ENCODE peak calls at places on chromosome 6, in five cellular contexts. V is activated CD8-positive, alpha-beta T cell treated with anti-CD3 and anti-CD28 coated beads for 36 hours; L is fibroblast of lung; K is neural crest cell; G is Peyer's patch. T is an unnamed sample.

GRCh38 chr6:159151266-159151855 is 17.8 kb upstream of the FNDC1 start:
- DNase-seq in V (peak; percentile 66), L (peak; percentile 39), K (peak; percentile 52), G (peak; percentile 50), T (no peak)

GRCh38 chr6:71383891-71384489 is 95.4 kb downstream of the OGFRL1 start:
- DNase-seq in V (peak; percentile 12), L (peak; percentile 49), K (peak; percentile 28), G (no peak), T (no peak)

GRCh38 chr6:36847152-36847551 is 7.9 kb upstream of the CPNE5 start:
- DNase-seq in V (no peak), L (no peak), K (no peak), G (no peak), T (no peak)

GRCh38 chr6:45714795-45715507 is 300.7 kb downstream of the CLIC5 start:
- DNase-seq in V (peak; percentile 62), L (peak; percentile 83), K (peak; percentile 44), G (peak; percentile 38), T (peak; percentile 25)

GRCh38 chr6:111478749-111479148 is 4.3 kb downstream of the REV3L start:
- DNase-seq in V (no peak), L (peak; percentile 69), K (no peak), G (no peak), T (no peak)

GRCh38 chr6:16711551-16712249 is 49.6 kb downstream of the ATXN1 start:
- DNase-seq in V (peak; percentile 58), L (no peak), K (no peak), G (no peak), T (no peak)

GRCh38 chr6:159071843-159072769 is 27.3 kb upstream of the TAGAP start:
- DNase-seq in V (no peak), L (no peak), K (no peak), G (no peak), T (no peak)

GRCh38 chr6:38673397-38674165 is 29.4 kb downstream of the GLO1 start:
- DNase-seq in V (peak; percentile 27), L (no peak), K (no peak), G (no peak), T (no peak)

GRCh38 chr6:152981989-152982767 is 663 bp downstream of the FBXO5 start:
- DNase-seq in V (peak; percentile 35), L (no peak), K (peak; percentile 13), G (no peak), T (peak; percentile 23)

GRCh38 chr6:53336070-53336469 is 12.7 kb downstream of the ELOVL5 start:
- DNase-seq in V (no peak), L (no peak), K (no peak), G (no peak), T (no peak)

GRCh38 chr6:220736-221475 is 71.4 kb upstream of the DUSP22 start:
- DNase-seq in V (peak; percentile 57), L (peak; percentile 38), K (no peak), G (no peak), T (no peak)

GRCh38 chr6:42393339-42393738 is 58.4 kb downstream of the TRERF1 start:
- DNase-seq in V (peak; percentile 33), L (no peak), K (no peak), G (no peak), T (no peak)

GRCh38 chr6:42400031-42400760 is 51.5 kb downstream of the TRERF1 start:
- DNase-seq in V (no peak), L (no peak), K (no peak), G (no peak), T (no peak)

GRCh38 chr6:42394881-42395620 is 56.7 kb downstream of the TRERF1 start:
- DNase-seq in V (peak; percentile 35), L (no peak), K (no peak), G (peak; percentile 30), T (no peak)

GRCh38 chr6:42394151-42394550 is 57.6 kb downstream of the TRERF1 start:
- DNase-seq in V (no peak), L (no peak), K (no peak), G (no peak), T (no peak)

DNA sequence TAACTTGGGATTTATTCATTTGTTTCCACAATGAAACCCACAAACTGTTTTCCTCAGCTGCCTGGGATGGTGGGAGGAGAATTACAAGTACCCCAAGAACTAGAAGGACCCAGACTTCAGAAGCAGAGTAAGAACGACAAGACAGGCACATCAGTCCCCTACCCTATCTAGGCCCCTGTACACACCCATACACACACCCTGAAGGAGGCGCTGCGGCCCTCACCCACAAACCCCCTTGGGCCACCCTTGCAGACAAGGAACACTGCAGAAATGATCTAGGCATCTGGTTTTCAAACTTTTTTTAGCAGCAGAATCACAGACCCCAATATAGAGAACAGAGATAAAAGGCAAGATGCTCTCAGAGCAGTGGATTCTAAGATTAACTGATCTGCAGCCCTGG is 55.0 kb downstream of the TRERF1 start:
- DNase-seq in V (peak; percentile 56), L (no peak), K (no peak), G (no peak), T (no peak)
- TF ChIP-seq CTCF in V (peak; percentile 19), L (no peak), K (no peak), G (no peak), T (no peak)

GRCh38 chr6:170150590-170150945 is 140.3 kb downstream of the DLL1 start:
- DNase-seq in V (no peak), L (no peak), K (no peak), G (no peak), T (no peak)
- TF ChIP-seq CTCF in V (no peak), L (no peak), K (no peak), G (no peak), T (no peak)

GRCh38 chr6:98581725-98582124 is 252.6 kb upstream of the POU3F2 start:
- DNase-seq in V (no peak), L (peak; percentile 75), K (no peak), G (no peak), T (no peak)

GRCh38 chr6:98583506-98583905 is 250.9 kb upstream of the POU3F2 start:
- DNase-seq in V (no peak), L (no peak), K (no peak), G (no peak), T (no peak)

GRCh38 chr6:98590957-98591356 is 243.4 kb upstream of the POU3F2 start:
- DNase-seq in V (no peak), L (no peak), K (no peak), G (no peak), T (no peak)

DNA sequence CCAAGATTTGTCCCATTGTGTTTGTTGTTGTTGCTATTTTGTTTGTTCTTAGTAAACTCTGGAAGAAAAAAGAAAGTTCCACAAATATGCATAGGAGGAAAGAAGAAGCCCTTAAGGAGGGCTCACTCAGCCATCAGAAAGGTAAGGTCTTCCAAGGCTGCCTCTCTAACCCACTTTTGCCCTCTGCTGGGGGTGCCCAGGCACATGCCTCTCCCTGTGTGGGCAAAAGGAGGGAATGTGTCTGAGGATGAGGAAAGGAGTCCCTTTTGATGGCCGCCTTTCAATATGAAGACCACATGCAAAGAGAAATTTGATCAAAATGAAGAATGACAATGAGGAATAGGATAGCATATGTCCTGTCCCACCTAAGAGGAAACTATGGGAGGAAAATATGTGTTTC is 248.2 kb upstream of the POU3F2 start:
- DNase-seq in V (no peak), L (no peak), K (no peak), G (no peak), T (no peak)
- TF ChIP-seq CTCF in V (no peak), L (no peak), K (no peak), G (no peak), T (no peak)

GRCh38 chr6:9924971-9925370 is 489.9 kb downstream of the TFAP2A start:
- DNase-seq in V (no peak), L (no peak), K (no peak), G (no peak), T (no peak)
- TF ChIP-seq CTCF in V (no peak), L (no peak), K (no peak), G (no peak), T (no peak)

GRCh38 chr6:120405947-120406346 is 928.3 kb downstream of the TBC1D32 start:
- DNase-seq in V (no peak), L (no peak), K (no peak), G (no peak), T (no peak)
- TF ChIP-seq CTCF in V (no peak), L (no peak), K (peak; percentile 36), G (no peak), T (peak; percentile 35)

DNA sequence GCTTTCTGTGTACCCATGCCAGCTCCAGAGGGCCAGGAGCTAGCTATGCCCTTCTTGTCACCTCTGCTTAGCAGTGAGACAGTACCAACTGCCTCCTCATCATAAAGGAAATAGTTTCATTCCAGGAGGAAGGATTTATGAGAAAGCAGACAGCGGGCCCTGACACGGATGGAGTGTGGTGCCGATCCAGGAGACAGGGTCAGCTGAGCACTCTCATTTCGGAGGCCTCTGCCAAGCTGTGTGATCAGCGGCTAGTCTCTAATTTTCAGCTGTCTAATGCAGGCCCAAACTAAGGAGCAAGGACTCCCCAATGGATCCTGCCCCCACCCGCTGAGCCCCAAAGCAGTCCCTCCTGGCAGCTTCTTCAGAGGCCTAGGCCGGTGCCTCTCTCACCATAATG is 103.1 kb downstream of the LRFN2 start:
- DNase-seq in V (no peak), L (no peak), K (no peak), G (no peak), T (no peak)
- TF ChIP-seq CTCF in V (no peak), L (no peak), K (no peak), G (no peak), T (no peak)

GRCh38 chr6:168045706-168046620 is 33.0 kb downstream of the FRMD1 start:
- DNase-seq in V (no peak), L (no peak), K (no peak), G (no peak), T (no peak)
- TF ChIP-seq CTCF in V (no peak), L (no peak), K (no peak), G (no peak), T (no peak)

DNA sequence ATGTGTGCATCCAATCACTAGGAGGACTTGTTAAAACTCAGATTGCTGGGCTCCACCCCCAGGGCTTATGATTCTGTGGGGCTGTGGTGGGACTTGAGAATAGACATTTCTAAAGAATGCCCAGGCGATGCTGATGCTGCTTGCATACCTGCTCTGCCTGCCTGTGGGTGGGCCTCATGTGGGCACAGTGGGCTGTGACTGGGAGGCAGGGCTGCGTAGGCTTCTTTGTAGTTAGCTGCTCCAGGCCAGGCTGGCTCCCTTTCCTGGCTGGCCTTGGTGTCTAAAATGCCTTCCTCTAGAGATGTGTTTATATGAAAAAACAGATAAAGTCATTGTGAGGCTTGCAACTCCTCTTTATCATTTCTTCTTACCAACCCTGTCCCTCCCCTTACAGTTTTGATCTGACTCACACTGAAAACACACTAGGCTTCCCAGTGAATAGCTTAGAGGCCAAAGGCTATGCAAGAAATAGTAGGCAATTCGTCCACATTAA is 495.5 kb upstream of the MAP3K7 start:
- DNase-seq in V (no peak), L (peak; percentile 78), K (no peak), G (no peak), T (no peak)
- TF ChIP-seq CTCF in V (no peak), L (no peak), K (no peak), G (no peak), T (no peak)

DNA sequence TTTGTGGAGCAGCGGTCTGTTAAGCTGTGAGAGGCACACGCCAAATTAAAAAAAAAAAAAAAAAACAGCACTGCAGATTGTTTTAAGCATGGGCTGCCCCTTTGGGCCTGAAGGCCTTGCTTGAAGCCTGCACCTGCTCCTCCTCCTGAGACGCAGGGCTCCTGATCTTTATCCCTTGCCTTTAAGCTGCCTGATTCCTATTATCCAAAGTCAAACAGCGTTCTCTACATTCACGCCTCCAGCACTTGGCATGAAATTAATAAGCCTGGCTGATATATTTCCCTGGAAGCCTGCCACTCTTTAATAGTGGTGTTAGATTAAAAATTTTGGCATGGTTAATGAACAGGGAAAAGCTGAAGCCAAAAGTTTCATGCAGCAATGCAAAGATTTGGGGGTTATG is 163.9 kb downstream of the FAXC start:
- DNase-seq in V (no peak), L (no peak), K (no peak), G (no peak), T (no peak)
- TF ChIP-seq CTCF in V (no peak), L (no peak), K (no peak), G (no peak), T (no peak)